ENCODE peak calls at places on chromosome 9, in seven cellular contexts. J is AG10803; H is AG04449; P is fibroblast of the aortic adventitia; Q is tibial nerve; M is GM12878; Y is CD4-positive, CD25-positive, alpha-beta regulatory T cell. N is an unnamed sample.

GRCh38 chr9:110545705-110546104 is 33.8 kb downstream of the SVEP1 start:
- DNase-seq in H (no peak), Y (no peak), J (peak), M (no peak), P (no peak), Q (no peak), N (no peak)

GRCh38 chr9:101270325-101270701 is 114.5 kb downstream of the BAAT start:
- DNase-seq in Q (no peak), P (no peak), J (no peak), M (no peak), Y (no peak), H (no peak), N (no peak)

GRCh38 chr9:128275198-128276007 is at the start of gene GOLGA2:
- DNase-seq in P (peak), J (peak), Y (no peak), H (no peak), M (no peak), Q (no peak), N (no peak)

GRCh38 chr9:128372188-128372641 is 1.0 kb downstream of the URM1 start:
- DNase-seq in Y (no peak), P (no peak), J (peak), M (no peak), H (no peak), Q (no peak), N (no peak)

GRCh38 chr9:70701163-70701562 is 286.7 kb upstream of the KLF9 start:
- DNase-seq in H (no peak), P (no peak), J (no peak), Y (no peak), M (no peak), Q (no peak), N (no peak)

GRCh38 chr9:82781965-82782392 is 281.0 kb downstream of the RASEF start:
- DNase-seq in Q (no peak), J (no peak), Y (no peak), H (no peak), M (no peak), P (no peak), N (no peak)

GRCh38 chr9:2116073-2116472 is 100.9 kb downstream of the SMARCA2 start:
- DNase-seq in Q (no peak), P (no peak), H (no peak), M (no peak), Y (no peak), J (peak), N (no peak)

GRCh38 chr9:127981559-127982121 is 851 bp upstream of the EEIG1 start:
- DNase-seq in P (no peak), H (no peak), Y (no peak), J (no peak), Q (no peak), M (no peak), N (no peak)

GRCh38 chr9:6090811-6091210 is 75.4 kb upstream of the RANBP6 start:
- DNase-seq in M (no peak), Y (no peak), P (no peak), Q (no peak), H (no peak), J (no peak), N (no peak)

GRCh38 chr9:110559869-110560268 is 19.7 kb downstream of the SVEP1 start:
- DNase-seq in P (no peak), H (no peak), Q (no peak), Y (no peak), J (no peak), M (no peak), N (no peak)

GRCh38 chr9:93677641-93678136 is 101.3 kb downstream of the PHF2 start:
- DNase-seq in H (no peak), Q (no peak), P (no peak), J (no peak), M (no peak), Y (no peak), N (no peak)

GRCh38 chr9:97447030-97447429 is 35.1 kb downstream of the TDRD7 start:
- DNase-seq in P (no peak), J (no peak), H (no peak), Q (no peak), Y (no peak), M (no peak), N (no peak)

GRCh38 chr9:91334053-91334452 is 27.7 kb downstream of the AUH start:
- DNase-seq in Y (no peak), J (peak), Q (no peak), H (no peak), P (no peak), M (no peak), N (no peak)

GRCh38 chr9:11469745-11470144 is 856.9 kb upstream of the PTPRD start:
- DNase-seq in Y (no peak), J (no peak), Q (no peak), H (no peak), M (no peak), P (no peak), N (no peak)

GRCh38 chr9:107488400-107489143 is 997 bp downstream of the KLF4 start:
- DNase-seq in H (no peak), P (peak), Y (no peak), J (peak), Q (peak), M (no peak), N (no peak)

GRCh38 chr9:37542895-37543294 is 33.3 kb downstream of the FBXO10 start:
- DNase-seq in M (no peak), Y (no peak), P (no peak), Q (no peak), J (no peak), H (no peak), N (no peak)

GRCh38 chr9:25225938-25226760 is 452.1 kb downstream of the TUSC1 start:
- DNase-seq in H (no peak), J (no peak), M (no peak), Y (no peak), Q (no peak), P (no peak), N (no peak)

DNA sequence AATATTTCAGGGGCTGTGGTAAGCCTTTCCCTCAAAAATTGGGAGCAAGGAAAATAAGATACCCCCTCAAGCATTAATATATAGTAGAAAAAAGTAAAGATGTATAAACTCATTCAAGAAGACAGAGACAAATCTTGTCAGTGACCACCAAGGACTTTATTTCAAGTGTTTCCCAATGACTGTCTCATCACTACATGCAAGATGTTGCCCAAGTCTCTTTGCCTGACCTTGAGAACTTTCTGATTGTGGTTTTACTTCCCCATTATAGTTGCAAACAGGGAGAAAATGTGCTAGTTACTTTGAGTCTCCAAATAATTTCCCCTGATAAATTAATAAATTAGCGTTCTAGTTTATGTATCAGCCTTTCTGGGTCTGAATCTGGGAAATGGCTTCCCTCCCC is 4.0 kb upstream of the SLC46A2 start:
- DNase-seq in P (no peak), H (no peak), Y (no peak), Q (no peak), J (peak), M (no peak), N (no peak)
- H3K4me3 ChIP-seq in P (no peak), H (no peak), Y (no peak), Q (no peak), J (no peak), M (no peak), N (no peak)

GRCh38 chr9:124767830-124768229 is 3.3 kb downstream of the NR6A1 start:
- DNase-seq in Y (no peak), H (no peak), J (no peak), Q (no peak), P (no peak), M (no peak), N (no peak)
- H3K4me3 ChIP-seq in Y (no peak), H (no peak), J (no peak), Q (no peak), P (no peak), M (peak), N (no peak)

DNA sequence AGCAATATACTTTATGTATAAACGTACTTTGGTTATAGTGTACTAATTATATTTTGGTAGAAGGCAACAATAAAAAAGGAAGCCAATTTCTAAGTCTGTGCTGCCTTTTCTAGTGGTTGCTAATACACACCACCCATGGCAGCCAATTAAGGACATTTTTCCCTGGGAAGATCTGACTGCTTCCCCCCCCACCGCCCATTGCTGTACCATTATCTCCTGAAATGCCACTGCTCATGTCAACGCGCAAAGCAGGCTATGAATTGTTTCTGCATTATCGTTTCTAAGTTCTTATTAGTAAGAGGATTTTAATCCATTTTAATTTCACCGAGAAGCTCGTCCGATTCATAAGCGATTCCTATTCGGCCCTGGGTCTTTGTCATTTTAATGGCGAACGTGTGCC is 55.6 kb upstream of the SHC3 start:
- DNase-seq in Q (no peak), Y (no peak), H (no peak), J (no peak), M (no peak), P (no peak), N (no peak)
- H3K4me3 ChIP-seq in Q (no peak), Y (no peak), H (no peak), J (no peak), M (no peak), P (no peak), N (no peak)

GRCh38 chr9:132985489-132985888 is 7.0 kb downstream of the GFI1B start:
- DNase-seq in H (no peak), J (no peak), Q (no peak), Y (no peak), P (no peak), M (no peak), N (no peak)

GRCh38 chr9:132986114-132986513 is 7.6 kb downstream of the GFI1B start:
- DNase-seq in P (no peak), Q (no peak), J (no peak), Y (no peak), M (no peak), H (no peak), N (no peak)

GRCh38 chr9:132985063-132985350 is 6.5 kb downstream of the GFI1B start:
- DNase-seq in H (no peak), Q (no peak), M (no peak), J (no peak), Y (no peak), P (no peak), N (no peak)

GRCh38 chr9:132983814-132984201 is 5.3 kb downstream of the GFI1B start:
- DNase-seq in M (no peak), J (no peak), Q (no peak), H (no peak), P (no peak), Y (no peak), N (no peak)

DNA sequence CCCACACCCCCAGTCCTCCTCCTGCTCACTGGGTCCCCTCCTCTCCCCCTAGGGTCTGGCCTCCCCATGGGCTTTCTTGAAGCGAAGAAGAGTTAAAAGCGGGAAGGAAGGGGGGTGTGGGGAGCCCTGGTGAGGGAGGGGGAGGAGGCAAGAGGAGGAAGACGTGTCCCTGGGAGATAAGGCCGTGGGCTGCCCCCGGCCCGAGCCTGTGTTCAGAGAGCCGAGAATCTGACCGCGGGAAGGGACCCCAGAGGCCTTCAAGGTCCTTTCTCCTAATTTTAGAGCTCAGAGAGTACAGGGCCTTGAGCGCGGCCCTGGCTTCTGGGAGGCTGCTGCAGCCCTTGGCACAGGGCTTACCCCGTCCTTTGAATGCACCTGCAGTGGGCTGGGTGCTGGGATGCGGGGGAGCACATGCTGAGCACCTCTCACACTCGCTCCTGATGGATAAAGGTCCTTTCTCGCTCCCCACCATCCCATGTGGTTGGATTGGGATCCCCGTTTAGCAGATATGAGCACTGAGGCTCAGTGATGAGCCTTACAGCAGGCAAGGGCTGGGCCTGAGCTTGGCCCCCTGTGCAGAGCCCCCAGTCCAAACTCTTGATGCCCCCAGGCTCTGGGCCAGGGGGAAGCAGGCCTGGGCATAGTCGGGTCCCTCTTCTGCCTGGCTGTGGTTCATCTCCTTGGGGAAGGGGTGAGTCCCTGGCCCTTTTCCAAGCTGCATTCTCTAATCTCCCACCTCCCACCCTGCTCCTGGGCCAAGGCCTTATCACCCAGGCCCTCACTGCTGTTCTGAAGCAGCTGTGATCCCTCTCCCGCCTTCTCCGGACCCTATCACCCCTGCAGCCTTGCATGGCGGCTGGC is 5.9 kb downstream of the GFI1B start:
- DNase-seq in M (no peak), Q (no peak), Y (no peak), H (no peak), J (no peak), P (no peak), N (no peak)
- H3K4me3 ChIP-seq in M (no peak), Q (no peak), Y (no peak), H (no peak), J (no peak), P (no peak), N (no peak)

DNA sequence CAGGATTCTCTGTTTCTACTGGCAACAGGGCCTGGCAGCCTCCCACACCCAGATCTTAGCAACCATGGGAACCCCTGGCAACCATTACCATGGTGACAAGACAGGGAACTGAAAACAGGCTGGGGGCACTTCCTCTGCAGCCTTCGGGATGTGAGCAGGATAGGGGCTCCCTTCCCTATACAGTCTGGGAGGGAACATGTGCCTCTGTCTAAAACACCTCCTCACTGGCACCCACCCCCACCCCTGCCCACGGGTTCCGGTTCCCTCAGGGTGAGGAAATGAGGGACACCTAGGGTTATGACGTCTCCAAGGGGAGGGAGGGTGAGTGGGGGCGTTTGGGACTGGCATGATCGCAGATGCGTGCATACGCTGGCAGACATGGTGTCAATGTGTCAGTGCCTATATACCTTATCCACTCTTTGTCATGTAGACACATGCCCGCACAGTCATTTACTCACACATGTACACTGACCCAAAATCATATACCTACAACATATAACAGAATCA is 3.0 kb upstream of the DNAJB5 start:
- DNase-seq in M (no peak), H (no peak), Q (no peak), P (no peak), J (no peak), Y (peak), N (no peak)
- H3K4me3 ChIP-seq in M (no peak), H (no peak), Q (no peak), P (no peak), J (no peak), Y (no peak), N (no peak)

DNA sequence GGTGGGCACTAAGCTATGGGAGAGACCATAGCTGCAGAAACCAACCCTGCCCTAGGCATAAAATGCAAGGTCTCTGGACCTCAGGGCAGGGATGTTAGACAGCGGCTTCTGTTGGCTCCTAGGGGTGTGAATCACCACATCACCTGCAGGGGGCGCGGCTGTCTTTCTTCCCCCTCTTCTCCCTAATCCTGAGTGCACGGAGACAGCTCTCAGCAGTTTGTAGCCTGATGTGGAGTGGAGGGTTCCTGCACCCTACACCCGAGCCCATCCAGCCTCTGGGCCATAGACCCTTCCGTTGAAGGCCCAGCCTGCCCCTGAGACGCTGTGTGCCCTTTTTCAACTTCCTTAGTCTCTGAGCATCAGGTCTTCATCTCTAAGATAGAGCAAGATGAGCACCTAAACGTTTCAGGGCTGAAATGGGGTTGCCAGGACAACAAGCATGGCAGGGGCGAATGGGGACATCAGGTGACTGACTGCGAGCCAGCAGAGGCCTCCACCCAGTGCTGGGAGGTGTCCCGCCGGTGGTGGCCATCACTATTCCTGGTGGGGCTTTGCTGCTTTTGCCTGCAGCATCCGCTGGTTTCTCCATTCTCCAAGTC is 2.3 kb upstream of the SEC16A start:
- DNase-seq in H (no peak), J (peak), Q (peak), P (peak), M (no peak), Y (peak), N (no peak)
- H3K4me3 ChIP-seq in H (no peak), J (no peak), Q (no peak), P (no peak), M (no peak), Y (no peak), N (no peak)

GRCh38 chr9:87338075-87338989 is 159.3 kb upstream of the DAPK1 start:
- DNase-seq in J (no peak), M (no peak), Y (no peak), P (no peak), H (no peak), Q (no peak), N (no peak)
- H3K4me3 ChIP-seq in J (no peak), M (no peak), Y (no peak), P (no peak), H (no peak), Q (no peak), N (no peak)

GRCh38 chr9:116157436-116158138 is 4.0 kb downstream of the PAPPA start:
- DNase-seq in M (no peak), J (peak), P (peak), H (no peak), Y (no peak), Q (no peak), N (no peak)
- H3K4me3 ChIP-seq in M (no peak), J (peak), P (peak), H (peak), Y (no peak), Q (no peak), N (peak)